ENCODE peak calls at places on chromosomes 12 and 14, in four cellular contexts. One of them, this sample, is unnamed.

GRCh38 chr14:28635387-28635786 is 131.2 kb upstream of the FOXG1 start:
- DNase-seq in upper lobe of right lung: no peak
- DNase-seq in progenitor cell of endocrine pancreas: no peak
- DNase-seq in H1: no peak
- DNase-seq in this sample: no peak

GRCh38 chr14:95294834-95295599 is 24.7 kb downstream of the CLMN start:
- DNase-seq in upper lobe of right lung: no peak
- DNase-seq in progenitor cell of endocrine pancreas: no peak
- DNase-seq in H1: no peak
- DNase-seq in this sample: no peak

GRCh38 chr14:103382375-103382774 is 2.8 kb upstream of the MARK3 start:
- DNase-seq in progenitor cell of endocrine pancreas: no peak
- DNase-seq in upper lobe of right lung: no peak
- DNase-seq in H1: no peak
- DNase-seq in this sample: peak; percentile 77

GRCh38 chr12:5318874-5319273 is 113.0 kb upstream of the NTF3 start:
- DNase-seq in upper lobe of right lung: no peak
- DNase-seq in H1: no peak
- DNase-seq in progenitor cell of endocrine pancreas: no peak
- DNase-seq in this sample: peak; percentile 85

GRCh38 chr12:58425481-58426392 is 484.4 kb downstream of the ATP23 start:
- DNase-seq in upper lobe of right lung: no peak
- DNase-seq in progenitor cell of endocrine pancreas: no peak
- DNase-seq in H1: no peak
- DNase-seq in this sample: peak; percentile 92

GRCh38 chr12:65565601-65566560 is 258.4 kb upstream of the HMGA2 start:
- DNase-seq in H1: no peak
- DNase-seq in upper lobe of right lung: no peak
- DNase-seq in progenitor cell of endocrine pancreas: no peak
- DNase-seq in this sample: peak; percentile 96

GRCh38 chr12:78343657-78344056 is 513.0 kb downstream of the NAV3 start:
- DNase-seq in H1: no peak
- DNase-seq in progenitor cell of endocrine pancreas: no peak
- DNase-seq in upper lobe of right lung: no peak
- DNase-seq in this sample: no peak

GRCh38 chr12:93060666-93061413 is 131.7 kb upstream of the EEA1 start:
- DNase-seq in progenitor cell of endocrine pancreas: no peak
- DNase-seq in H1: no peak
- DNase-seq in upper lobe of right lung: no peak
- DNase-seq in this sample: no peak

GRCh38 chr12:105239304-105239703 is 3.3 kb upstream of the APPL2 start:
- DNase-seq in upper lobe of right lung: no peak
- DNase-seq in progenitor cell of endocrine pancreas: no peak
- DNase-seq in H1: no peak
- DNase-seq in this sample: no peak

GRCh38 chr12:111598637-111599458 is at the start of gene ATXN2:
- DNase-seq in H1: no peak
- DNase-seq in progenitor cell of endocrine pancreas: peak; percentile 41
- DNase-seq in upper lobe of right lung: peak; percentile 88
- DNase-seq in this sample: peak; percentile 37

GRCh38 chr14:76955575-76956252 is 72.8 kb downstream of the IRF2BPL start:
- DNase-seq in H1: no peak
- DNase-seq in upper lobe of right lung: no peak
- DNase-seq in progenitor cell of endocrine pancreas: no peak
- DNase-seq in this sample: peak; percentile 78

GRCh38 chr14:69543341-69544249 is 31.1 kb downstream of the CCDC177 start:
- DNase-seq in H1: no peak
- DNase-seq in progenitor cell of endocrine pancreas: no peak
- DNase-seq in upper lobe of right lung: peak; percentile 76
- DNase-seq in this sample: peak; percentile 87

GRCh38 chr14:31270196-31270772 is 62.7 kb upstream of the HECTD1 start:
- DNase-seq in upper lobe of right lung: peak; percentile 69
- DNase-seq in progenitor cell of endocrine pancreas: no peak
- DNase-seq in H1: no peak
- DNase-seq in this sample: no peak

GRCh38 chr14:72607386-72608125 is 286.3 kb downstream of the DPF3 start:
- DNase-seq in H1: no peak
- DNase-seq in upper lobe of right lung: no peak
- DNase-seq in progenitor cell of endocrine pancreas: no peak
- DNase-seq in this sample: peak; percentile 17

GRCh38 chr14:94936901-94937321 is 167.0 kb upstream of the GSC start:
- DNase-seq in progenitor cell of endocrine pancreas: no peak
- DNase-seq in H1: no peak
- DNase-seq in upper lobe of right lung: no peak
- DNase-seq in this sample: no peak

DNA sequence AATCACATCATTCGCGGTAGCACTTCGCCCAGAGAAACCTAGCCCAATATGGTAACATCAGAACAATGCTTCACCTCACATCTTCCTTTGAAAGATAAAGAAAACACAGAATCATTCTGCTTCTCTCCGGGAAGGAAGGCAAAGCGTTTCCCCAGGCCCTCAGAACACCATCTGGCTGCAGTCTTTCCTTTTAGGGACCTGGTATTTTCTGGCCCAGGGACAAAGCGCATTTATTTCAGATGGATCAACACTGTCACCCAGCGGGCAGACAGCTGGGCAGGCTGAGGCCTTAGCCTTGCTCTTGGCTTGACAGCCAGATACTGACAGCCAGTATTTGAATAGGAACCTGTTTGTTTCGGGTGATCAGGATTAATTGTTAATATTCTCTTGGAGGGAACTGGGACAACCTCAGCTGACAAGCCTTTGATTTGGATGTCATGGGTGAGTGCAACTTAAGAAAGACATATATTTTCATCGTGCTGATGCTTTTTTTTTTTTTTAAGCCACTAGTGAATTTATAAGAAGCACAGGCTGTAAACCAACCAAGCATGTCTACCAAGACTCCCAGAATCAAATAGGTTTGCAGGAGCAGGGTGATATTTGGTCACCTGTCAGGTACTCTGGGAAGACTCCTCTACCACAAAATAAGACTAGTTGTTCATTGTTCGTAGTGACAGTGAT is 118.9 kb downstream of the VEZT start:
- DNase-seq in upper lobe of right lung: peak; percentile 67
- DNase-seq in progenitor cell of endocrine pancreas: peak; percentile 51
- DNase-seq in H1: peak; percentile 78
- DNase-seq in this sample: peak; percentile 79
- TF ChIP-seq CTCF in upper lobe of right lung: peak; percentile 84
- TF ChIP-seq CTCF in progenitor cell of endocrine pancreas: peak; percentile 75
- TF ChIP-seq CTCF in H1: peak; percentile 89
- TF ChIP-seq CTCF in this sample: peak; percentile 85

GRCh38 chr14:104820669-104821228 is 19.8 kb downstream of the ZBTB42 start:
- DNase-seq in progenitor cell of endocrine pancreas: no peak
- DNase-seq in H1: peak; percentile 49
- DNase-seq in upper lobe of right lung: peak; percentile 88
- DNase-seq in this sample: peak; percentile 60
- TF ChIP-seq CTCF in progenitor cell of endocrine pancreas: peak; percentile 54
- TF ChIP-seq CTCF in H1: peak; percentile 73
- TF ChIP-seq CTCF in upper lobe of right lung: peak; percentile 51
- TF ChIP-seq CTCF in this sample: peak; percentile 40

GRCh38 chr12:114403690-114404450 is 2.1 kb downstream of the TBX5 start:
- DNase-seq in upper lobe of right lung: no peak
- DNase-seq in progenitor cell of endocrine pancreas: no peak
- DNase-seq in H1: no peak
- DNase-seq in this sample: no peak
- TF ChIP-seq CTCF in upper lobe of right lung: no peak
- TF ChIP-seq CTCF in progenitor cell of endocrine pancreas: no peak
- TF ChIP-seq CTCF in H1: no peak
- TF ChIP-seq CTCF in this sample: no peak

DNA sequence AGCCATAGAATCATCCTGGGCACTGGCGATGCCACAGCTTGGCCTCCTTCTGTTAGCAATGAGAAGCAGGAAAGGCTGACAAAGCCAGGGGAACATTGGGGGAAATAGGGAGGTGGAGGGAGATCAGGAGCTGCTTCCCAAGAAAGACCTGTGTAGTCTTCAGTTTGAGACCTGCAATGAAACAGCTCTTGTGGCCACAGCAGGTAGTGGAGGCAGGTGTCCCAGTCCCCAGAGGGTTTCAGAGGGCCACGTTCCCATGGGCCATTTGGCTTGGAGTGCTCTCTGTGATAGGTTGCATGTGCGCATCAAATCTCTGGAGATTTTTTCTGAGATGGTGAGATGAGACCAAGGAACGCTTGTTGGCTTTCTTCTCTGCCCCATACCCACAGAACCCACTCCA is 14.4 kb upstream of the OR6S1 start:
- DNase-seq in upper lobe of right lung: no peak
- DNase-seq in H1: no peak
- DNase-seq in progenitor cell of endocrine pancreas: no peak
- DNase-seq in this sample: no peak
- TF ChIP-seq CTCF in upper lobe of right lung: no peak
- TF ChIP-seq CTCF in H1: peak; percentile 5
- TF ChIP-seq CTCF in progenitor cell of endocrine pancreas: no peak
- TF ChIP-seq CTCF in this sample: no peak

GRCh38 chr14:66662374-66662773 is 154.4 kb downstream of the GPHN start:
- DNase-seq in H1: no peak
- DNase-seq in upper lobe of right lung: no peak
- DNase-seq in progenitor cell of endocrine pancreas: no peak
- DNase-seq in this sample: no peak
- TF ChIP-seq CTCF in H1: peak; percentile 31
- TF ChIP-seq CTCF in upper lobe of right lung: peak; percentile 35
- TF ChIP-seq CTCF in progenitor cell of endocrine pancreas: peak; percentile 48
- TF ChIP-seq CTCF in this sample: peak; percentile 72

GRCh38 chr12:71415336-71416231 is 24.0 kb upstream of the LGR5 start:
- DNase-seq in H1: no peak
- DNase-seq in upper lobe of right lung: no peak
- DNase-seq in progenitor cell of endocrine pancreas: no peak
- DNase-seq in this sample: peak; percentile 59
- TF ChIP-seq CTCF in H1: no peak
- TF ChIP-seq CTCF in upper lobe of right lung: peak; percentile 76
- TF ChIP-seq CTCF in progenitor cell of endocrine pancreas: peak; percentile 83
- TF ChIP-seq CTCF in this sample: peak; percentile 91

This sample was measured in HFFc6.